ENCODE peak calls at places on chromosomes 13 and 19, in five cellular contexts. One of them, this sample, is unnamed.

GRCh38 chr13:32147976-32148375 is 116.4 kb downstream of the FRY start:
- DNase-seq in endothelial cell of umbilical vein: peak; percentile 43
- DNase-seq in WTC11: no peak
- DNase-seq in A549: no peak
- DNase-seq in HepG2: no peak
- DNase-seq in this sample: no peak

GRCh38 chr13:74129500-74130144 is 4.6 kb downstream of the KLF12 start:
- DNase-seq in A549: no peak
- DNase-seq in HepG2: no peak
- DNase-seq in endothelial cell of umbilical vein: peak; percentile 17
- DNase-seq in WTC11: no peak
- DNase-seq in this sample: no peak

GRCh38 chr19:42254083-42254849 is 662 bp downstream of the ERF start:
- DNase-seq in endothelial cell of umbilical vein: peak; percentile 76
- DNase-seq in HepG2: peak; percentile 76
- DNase-seq in A549: peak; percentile 92
- DNase-seq in WTC11: peak; percentile 80
- DNase-seq in this sample: no peak

GRCh38 chr19:10227215-10227971 is 3.7 kb downstream of the S1PR2 start:
- DNase-seq in A549: no peak
- DNase-seq in HepG2: no peak
- DNase-seq in WTC11: peak; percentile 52
- DNase-seq in endothelial cell of umbilical vein: no peak
- DNase-seq in this sample: no peak

GRCh38 chr13:49304763-49305695 is 57.3 kb downstream of the CDADC1 start:
- DNase-seq in A549: no peak
- DNase-seq in endothelial cell of umbilical vein: no peak
- DNase-seq in WTC11: no peak
- DNase-seq in HepG2: no peak
- DNase-seq in this sample: no peak

GRCh38 chr13:52377898-52378297 is 28.1 kb downstream of the THSD1 start:
- DNase-seq in A549: no peak
- DNase-seq in HepG2: no peak
- DNase-seq in endothelial cell of umbilical vein: no peak
- DNase-seq in WTC11: no peak
- DNase-seq in this sample: no peak

GRCh38 chr19:45153339-45154063 is 7.3 kb downstream of the NKPD1 start:
- DNase-seq in A549: no peak
- DNase-seq in WTC11: peak; percentile 78
- DNase-seq in HepG2: no peak
- DNase-seq in endothelial cell of umbilical vein: peak; percentile 34
- DNase-seq in this sample: peak; percentile 86

GRCh38 chr13:100356889-100357288 is 231.7 kb downstream of the GGACT start:
- DNase-seq in A549: no peak
- DNase-seq in endothelial cell of umbilical vein: no peak
- DNase-seq in HepG2: no peak
- DNase-seq in WTC11: no peak
- DNase-seq in this sample: no peak

GRCh38 chr13:95083758-95084157 is 217.5 kb downstream of the ABCC4 start:
- DNase-seq in WTC11: no peak
- DNase-seq in HepG2: no peak
- DNase-seq in A549: no peak
- DNase-seq in endothelial cell of umbilical vein: peak; percentile 86
- DNase-seq in this sample: no peak

GRCh38 chr13:83086948-83087347 is 795.3 kb downstream of the SLITRK1 start:
- DNase-seq in A549: no peak
- DNase-seq in HepG2: no peak
- DNase-seq in WTC11: no peak
- DNase-seq in endothelial cell of umbilical vein: no peak
- DNase-seq in this sample: no peak

GRCh38 chr19:48715681-48716171 is 3.8 kb downstream of the MAMSTR start:
- DNase-seq in HepG2: no peak
- DNase-seq in WTC11: no peak
- DNase-seq in endothelial cell of umbilical vein: no peak
- DNase-seq in A549: no peak
- DNase-seq in this sample: no peak

GRCh38 chr19:5357584-5357983 is 17.0 kb upstream of the PTPRS start:
- DNase-seq in WTC11: no peak
- DNase-seq in A549: no peak
- DNase-seq in endothelial cell of umbilical vein: no peak
- DNase-seq in HepG2: no peak
- DNase-seq in this sample: no peak

GRCh38 chr13:26067601-26068000 is 15.8 kb upstream of the SHISA2 start:
- DNase-seq in HepG2: no peak
- DNase-seq in A549: no peak
- DNase-seq in endothelial cell of umbilical vein: no peak
- DNase-seq in WTC11: no peak
- DNase-seq in this sample: no peak

GRCh38 chr13:95315752-95316151 is 14.5 kb upstream of the ABCC4 start:
- DNase-seq in HepG2: no peak
- DNase-seq in endothelial cell of umbilical vein: no peak
- DNase-seq in WTC11: no peak
- DNase-seq in A549: no peak
- DNase-seq in this sample: no peak

GRCh38 chr19:7871280-7871529 is 3.0 kb downstream of the PRR36 start:
- DNase-seq in endothelial cell of umbilical vein: no peak
- DNase-seq in HepG2: no peak
- DNase-seq in WTC11: no peak
- DNase-seq in A549: peak; percentile 58
- DNase-seq in this sample: no peak

GRCh38 chr19:3687774-3688706 is 12.2 kb downstream of the PIP5K1C start:
- DNase-seq in WTC11: peak; percentile 65
- DNase-seq in HepG2: peak; percentile 41
- DNase-seq in endothelial cell of umbilical vein: no peak
- DNase-seq in A549: no peak
- DNase-seq in this sample: no peak

GRCh38 chr19:36081894-36082293 is 27.2 kb downstream of the WDR62 start:
- DNase-seq in HepG2: no peak
- DNase-seq in endothelial cell of umbilical vein: no peak
- DNase-seq in WTC11: no peak
- DNase-seq in A549: no peak
- DNase-seq in this sample: no peak

GRCh38 chr19:43425567-43426392 is 11.1 kb downstream of the TEX101 start:
- DNase-seq in HepG2: no peak
- DNase-seq in endothelial cell of umbilical vein: no peak
- DNase-seq in WTC11: no peak
- DNase-seq in A549: no peak
- DNase-seq in this sample: no peak

GRCh38 chr19:51693246-51693645 is at the start of gene SPACA6:
- DNase-seq in HepG2: no peak
- DNase-seq in A549: no peak
- DNase-seq in WTC11: no peak
- DNase-seq in endothelial cell of umbilical vein: no peak
- DNase-seq in this sample: no peak

GRCh38 chr19:821976-822773 is 420 bp upstream of the PLPPR3 start:
- DNase-seq in HepG2: no peak
- DNase-seq in WTC11: peak; percentile 63
- DNase-seq in endothelial cell of umbilical vein: no peak
- DNase-seq in A549: no peak
- DNase-seq in this sample: no peak

GRCh38 chr13:20882206-20882605 is 20.3 kb downstream of the XPO4 start:
- DNase-seq in A549: no peak
- DNase-seq in HepG2: no peak
- DNase-seq in WTC11: no peak
- DNase-seq in endothelial cell of umbilical vein: no peak
- DNase-seq in this sample: no peak

GRCh38 chr19:17448190-17448967 is at the start of gene TMEM221:
- DNase-seq in A549: peak; percentile 55
- DNase-seq in WTC11: peak; percentile 78
- DNase-seq in endothelial cell of umbilical vein: no peak
- DNase-seq in HepG2: no peak
- DNase-seq in this sample: peak; percentile 89

GRCh38 chr19:46211201-46211881 is 18.2 kb upstream of the IGFL1 start:
- DNase-seq in WTC11: peak; percentile 65
- DNase-seq in HepG2: no peak
- DNase-seq in A549: no peak
- DNase-seq in endothelial cell of umbilical vein: peak; percentile 54
- DNase-seq in this sample: peak; percentile 55

GRCh38 chr19:21912654-21913053 is 76.7 kb upstream of the ZNF43 start:
- DNase-seq in endothelial cell of umbilical vein: no peak
- DNase-seq in A549: no peak
- DNase-seq in HepG2: no peak
- DNase-seq in WTC11: no peak
- DNase-seq in this sample: no peak

GRCh38 chr19:6852001-6852400 is 35.4 kb upstream of the ADGRE1 start:
- DNase-seq in A549: no peak
- DNase-seq in endothelial cell of umbilical vein: no peak
- DNase-seq in WTC11: no peak
- DNase-seq in HepG2: no peak
- DNase-seq in this sample: no peak

GRCh38 chr19:52138614-52139290 is 986 bp downstream of the ZNF616 start:
- DNase-seq in WTC11: peak; percentile 62
- DNase-seq in endothelial cell of umbilical vein: no peak
- DNase-seq in A549: no peak
- DNase-seq in HepG2: peak; percentile 34
- DNase-seq in this sample: peak; percentile 75

GRCh38 chr19:56301152-56301551 is 13.5 kb downstream of the ZSCAN5A start:
- DNase-seq in WTC11: no peak
- DNase-seq in endothelial cell of umbilical vein: peak; percentile 37
- DNase-seq in A549: no peak
- DNase-seq in HepG2: no peak
- DNase-seq in this sample: no peak

GRCh38 chr19:43474487-43474886 is 9.1 kb upstream of the LYPD3 start:
- DNase-seq in HepG2: no peak
- DNase-seq in A549: no peak
- DNase-seq in endothelial cell of umbilical vein: no peak
- DNase-seq in WTC11: no peak
- DNase-seq in this sample: no peak

GRCh38 chr13:40116008-40116407 is 460.5 kb downstream of the COG6 start:
- DNase-seq in A549: peak; percentile 60
- DNase-seq in HepG2: peak; percentile 73
- DNase-seq in endothelial cell of umbilical vein: peak; percentile 98
- DNase-seq in WTC11: no peak
- DNase-seq in this sample: no peak

GRCh38 chr13:100899720-100900316 is 225.2 kb upstream of the TMTC4 start:
- DNase-seq in WTC11: no peak
- DNase-seq in A549: no peak
- DNase-seq in HepG2: no peak
- DNase-seq in endothelial cell of umbilical vein: no peak
- DNase-seq in this sample: no peak

GRCh38 chr19:41206926-41207750 is 11.9 kb upstream of the AXL start:
- DNase-seq in A549: no peak
- DNase-seq in HepG2: no peak
- DNase-seq in WTC11: no peak
- DNase-seq in endothelial cell of umbilical vein: no peak
- DNase-seq in this sample: no peak

GRCh38 chr19:56253737-56254136 is 18.8 kb upstream of the EDDM13 start:
- DNase-seq in A549: peak; percentile 44
- DNase-seq in endothelial cell of umbilical vein: peak; percentile 58
- DNase-seq in HepG2: peak; percentile 48
- DNase-seq in WTC11: no peak
- DNase-seq in this sample: no peak

GRCh38 chr13:75329097-75329496 is 152.9 kb downstream of the TBC1D4 start:
- DNase-seq in A549: no peak
- DNase-seq in endothelial cell of umbilical vein: no peak
- DNase-seq in HepG2: no peak
- DNase-seq in WTC11: no peak
- DNase-seq in this sample: no peak

GRCh38 chr19:45122832-45123231 is 29.9 kb downstream of the PPP1R37 start:
- DNase-seq in endothelial cell of umbilical vein: no peak
- DNase-seq in HepG2: no peak
- DNase-seq in A549: no peak
- DNase-seq in WTC11: no peak
- DNase-seq in this sample: no peak

GRCh38 chr13:47480121-47480520 is 521.0 kb downstream of the SUCLA2 start:
- DNase-seq in HepG2: no peak
- DNase-seq in A549: no peak
- DNase-seq in WTC11: no peak
- DNase-seq in endothelial cell of umbilical vein: no peak
- DNase-seq in this sample: no peak

GRCh38 chr13:71866173-71867091 is 572 bp downstream of the DACH1 start:
- DNase-seq in A549: no peak
- DNase-seq in WTC11: peak; percentile 36
- DNase-seq in HepG2: no peak
- DNase-seq in endothelial cell of umbilical vein: peak; percentile 51
- DNase-seq in this sample: no peak

DNA sequence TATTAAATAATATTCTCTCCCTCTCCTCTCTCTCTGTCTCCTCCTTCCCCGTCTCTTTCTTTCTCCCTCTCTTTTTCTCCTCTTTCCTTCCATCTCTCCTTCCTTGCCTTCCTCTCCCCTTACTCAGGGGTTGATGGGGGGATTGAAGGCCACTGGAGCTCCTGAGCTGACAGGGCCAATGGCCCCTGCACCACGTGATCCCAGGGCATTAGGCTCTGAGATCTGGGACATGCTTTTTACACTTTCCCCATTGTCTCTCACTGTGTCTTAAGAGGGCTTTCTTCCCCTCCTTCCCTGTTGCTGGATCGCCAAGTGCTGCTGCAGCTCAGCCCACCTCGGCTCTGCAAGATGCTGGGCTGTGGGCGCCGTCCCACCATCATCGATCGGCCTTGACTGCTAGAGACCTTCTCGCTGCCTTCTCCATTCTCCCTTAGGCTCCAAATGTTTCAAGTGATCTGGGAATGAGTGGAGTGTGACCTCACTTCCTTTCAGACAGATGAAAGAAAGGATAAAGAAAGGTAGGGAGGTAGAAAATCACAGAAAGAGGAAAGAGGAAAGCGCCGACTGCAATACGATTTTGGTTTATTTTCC is 42.2 kb downstream of the COL4A1 start:
- DNase-seq in HepG2: no peak
- DNase-seq in WTC11: no peak
- DNase-seq in A549: no peak
- DNase-seq in endothelial cell of umbilical vein: no peak
- DNase-seq in this sample: peak; percentile 41
- TF ChIP-seq JUN in HepG2: no peak
- TF ChIP-seq JUN in WTC11: no peak
- TF ChIP-seq JUN in A549: no peak
- TF ChIP-seq JUN in endothelial cell of umbilical vein: no peak
- TF ChIP-seq JUN in this sample: no peak

DNA sequence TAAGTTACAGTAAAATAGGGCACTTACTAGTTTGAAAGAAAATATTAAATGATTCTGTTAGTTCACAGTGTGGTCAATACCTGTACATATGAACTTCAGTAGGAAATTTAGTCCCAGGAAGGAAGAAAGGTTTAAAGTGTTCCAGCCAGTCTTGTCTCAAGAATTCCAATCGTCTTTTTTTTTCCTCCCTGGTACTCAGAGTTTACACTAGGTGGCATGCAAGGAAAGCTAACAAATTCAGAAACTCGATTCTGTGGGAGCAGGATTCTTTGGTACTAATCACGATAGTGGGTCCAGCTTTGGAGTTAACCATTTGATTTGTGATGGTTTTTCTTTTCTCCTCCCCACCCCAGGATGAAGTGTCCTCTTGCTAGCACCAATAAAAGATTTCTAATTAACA is 43.6 kb downstream of the POLR1D start:
- DNase-seq in A549: no peak
- DNase-seq in HepG2: no peak
- DNase-seq in WTC11: no peak
- DNase-seq in endothelial cell of umbilical vein: no peak
- DNase-seq in this sample: no peak
- TF ChIP-seq JUN in A549: no peak
- TF ChIP-seq JUN in HepG2: no peak
- TF ChIP-seq JUN in WTC11: no peak
- TF ChIP-seq JUN in endothelial cell of umbilical vein: no peak
- TF ChIP-seq JUN in this sample: no peak

GRCh38 chr19:29539668-29540067 is 13.9 kb downstream of the VSTM2B start:
- DNase-seq in HepG2: no peak
- DNase-seq in WTC11: no peak
- DNase-seq in endothelial cell of umbilical vein: no peak
- DNase-seq in A549: no peak
- DNase-seq in this sample: no peak
- TF ChIP-seq JUN in HepG2: no peak
- TF ChIP-seq JUN in WTC11: no peak
- TF ChIP-seq JUN in endothelial cell of umbilical vein: no peak
- TF ChIP-seq JUN in A549: no peak
- TF ChIP-seq JUN in this sample: no peak

GRCh38 chr13:30850204-30850866 is 55.7 kb upstream of the MEDAG start:
- DNase-seq in endothelial cell of umbilical vein: no peak
- DNase-seq in WTC11: no peak
- DNase-seq in A549: no peak
- DNase-seq in HepG2: no peak
- DNase-seq in this sample: no peak
- TF ChIP-seq JUN in endothelial cell of umbilical vein: no peak
- TF ChIP-seq JUN in WTC11: no peak
- TF ChIP-seq JUN in A549: no peak
- TF ChIP-seq JUN in HepG2: no peak
- TF ChIP-seq JUN in this sample: no peak

This sample was measured in H1.